ENCODE peak calls at places on chromosomes 4 and X, in five cellular contexts. E is tibial nerve, G is GM18507, Q is NCI-H2171 treated with DMSO at 0.1 percent for 48 hours, F is neural crest cell. Y is an unnamed sample.

GRCh38 chrX:49064735-49065134 is 5.9 kb downstream of the CCDC120 start:
- DNase-seq in G (no peak), E (no peak), F (no peak), Q (no peak), Y (no peak)

GRCh38 chr4:14679906-14680305 is 322.4 kb upstream of the CPEB2 start:
- DNase-seq in E (no peak), Q (no peak), G (no peak), F (no peak), Y (no peak)

GRCh38 chr4:41525129-41525528 is 12.8 kb upstream of the LIMCH1 start:
- DNase-seq in E (no peak), F (no peak), Q (no peak), G (no peak), Y (peak)

GRCh38 chrX:46547857-46548256 is 2.6 kb upstream of the ZNF674 start:
- DNase-seq in F (no peak), E (no peak), Q (no peak), G (no peak), Y (no peak)

GRCh38 chr4:44928062-44928380 is 201.7 kb upstream of the GNPDA2 start:
- DNase-seq in Q (no peak), E (no peak), G (no peak), F (no peak), Y (no peak)

GRCh38 chr4:42412251-42412650 is 15.0 kb downstream of the SHISA3 start:
- DNase-seq in G (no peak), Q (no peak), E (no peak), F (no peak), Y (no peak)

GRCh38 chr4:108172780-108173598 is 4.3 kb upstream of the LEF1 start:
- DNase-seq in F (peak), G (no peak), Q (peak), E (peak), Y (peak)

GRCh38 chrX:16754019-16754418 is 32.2 kb upstream of the TXLNG start:
- DNase-seq in E (no peak), Q (no peak), G (no peak), F (no peak), Y (no peak)

GRCh38 chrX:40273356-40274050 is 175.7 kb upstream of the BCOR start:
- DNase-seq in G (no peak), E (no peak), Q (no peak), F (no peak), Y (no peak)

GRCh38 chr4:177204126-177204525 is 105.5 kb upstream of the NEIL3 start:
- DNase-seq in E (no peak), F (no peak), Q (no peak), G (no peak), Y (no peak)

GRCh38 chrX:107559506-107559905 is 68.8 kb upstream of the PRPS1 start:
- DNase-seq in E (no peak), F (no peak), G (no peak), Q (no peak), Y (no peak)